ENCODE peak calls at places on chromosomes 6 and 20, in nine cellular contexts. Z is cardiac muscle cell, O is astrocyte of the cerebellum, U is AG08396, D is adrenal gland, A is hippocampal formation, T is fibroblast of lung, L is A549, S is HuH-7. P is an unnamed sample.

GRCh38 chr6:56490994-56491393 is 151.7 kb downstream of the DST start:
- DNase-seq in D (no peak), A (no peak), O (no peak), U (peak), L (no peak), S (no peak), Z (no peak), T (peak), P (peak)

GRCh38 chr6:36604090-36605060 is 10.2 kb downstream of the SRSF3 start:
- DNase-seq in D (peak), T (no peak), L (no peak), S (no peak), U (no peak), Z (no peak), A (no peak), O (no peak), P (no peak)

GRCh38 chr20:62712606-62713005 is 4.0 kb downstream of the NTSR1 start:
- DNase-seq in U (no peak), T (no peak), O (no peak), Z (no peak), S (no peak), D (no peak), L (no peak), A (no peak), P (no peak)

GRCh38 chr20:16279320-16279719 is 293.9 kb downstream of the KIF16B start:
- DNase-seq in A (no peak), Z (no peak), S (peak), O (no peak), U (no peak), T (no peak), L (no peak), D (no peak), P (no peak)

GRCh38 chr20:59087829-59088433 is 45.3 kb upstream of the PRELID3B start:
- DNase-seq in S (peak), O (peak), A (peak), Z (peak), U (peak), L (peak), D (peak), T (peak), P (peak)

GRCh38 chr20:54995553-54995952 is 520.2 kb downstream of the DOK5 start:
- DNase-seq in Z (no peak), O (no peak), T (peak), A (no peak), S (no peak), D (no peak), U (no peak), L (no peak), P (peak)

GRCh38 chr20:59048681-59049030 is 6.1 kb upstream of the PRELID3B start:
- DNase-seq in T (no peak), L (no peak), S (no peak), D (no peak), Z (no peak), A (no peak), U (no peak), O (no peak), P (no peak)

GRCh38 chr20:43511879-43512278 is 4.4 kb downstream of the L3MBTL1 start:
- DNase-seq in S (no peak), U (no peak), A (no peak), T (no peak), L (no peak), Z (no peak), O (no peak), D (no peak), P (no peak)

GRCh38 chr6:41683460-41684310 is 45.4 kb downstream of the MDFI start:
- DNase-seq in L (peak), D (peak), U (peak), S (peak), A (peak), Z (peak), O (peak), T (peak), P (peak)

GRCh38 chr6:73516712-73517489 is 3.9 kb downstream of the EEF1A1 start:
- DNase-seq in O (no peak), U (no peak), A (no peak), D (no peak), S (no peak), L (no peak), Z (no peak), T (no peak), P (peak)

GRCh38 chr20:7650481-7650880 is 289.8 kb downstream of the HAO1 start:
- DNase-seq in O (peak), L (no peak), U (peak), D (no peak), S (no peak), Z (peak), A (no peak), T (peak), P (no peak)

GRCh38 chr20:53146201-53146891 is 174.2 kb downstream of the TSHZ2 start:
- DNase-seq in O (no peak), T (peak), A (no peak), S (no peak), Z (no peak), U (no peak), L (no peak), D (no peak), P (no peak)

GRCh38 chr20:48107560-48107959 is 322.3 kb upstream of the SULF2 start:
- DNase-seq in A (no peak), U (no peak), S (no peak), Z (no peak), L (no peak), D (peak), O (no peak), T (peak), P (peak)

GRCh38 chr20:34301587-34302311 is 1.4 kb downstream of the AHCY start:
- DNase-seq in T (no peak), U (no peak), D (no peak), O (no peak), A (no peak), Z (no peak), S (no peak), L (no peak), P (no peak)

GRCh38 chr6:151451417-151451949 is 443 bp downstream of the RMND1 start:
- DNase-seq in Z (no peak), T (no peak), L (no peak), U (no peak), O (no peak), A (no peak), S (no peak), D (no peak), P (no peak)

GRCh38 chr6:16898640-16899428 is 137.6 kb upstream of the ATXN1 start:
- DNase-seq in O (no peak), U (no peak), Z (no peak), S (no peak), A (no peak), T (no peak), D (no peak), L (no peak), P (no peak)

GRCh38 chr6:170444811-170445211 is 108.3 kb downstream of the PSMB1 start:
- DNase-seq in U (no peak), T (no peak), Z (no peak), O (no peak), L (no peak), S (no peak), A (no peak), D (no peak), P (no peak)

GRCh38 chr6:170087946-170088348 is 202.9 kb downstream of the DLL1 start:
- DNase-seq in L (no peak), S (no peak), Z (no peak), T (no peak), A (no peak), O (no peak), U (no peak), D (no peak), P (no peak)

GRCh38 chr20:44247676-44248419 is 740 bp downstream of the GDAP1L1 start:
- DNase-seq in A (no peak), Z (peak), L (peak), T (peak), O (peak), D (peak), U (peak), S (peak), P (peak)